ENCODE peak calls at places on chromosomes 5 and 9, in six cellular contexts. V is heart right ventricle, O is BJ, B is fibroblast of the aortic adventitia, U is right atrium auricular region, Y is transverse colon. R is an unnamed sample.

GRCh38 chr5:51389582-51390463 is 6.6 kb downstream of the ISL1 start:
- DNase-seq in V (no peak), B (no peak), Y (no peak), U (no peak), O (no peak), R (no peak)

GRCh38 chr9:87685871-87686519 is 39.9 kb upstream of the CTSL start:
- DNase-seq in V (no peak), O (no peak), B (no peak), U (peak; percentile 59), Y (peak; percentile 17), R (no peak)

GRCh38 chr9:111399772-111400563 is 69.9 kb upstream of the OR2K2 start:
- DNase-seq in O (no peak), V (no peak), Y (peak; percentile 22), U (no peak), B (peak; percentile 37), R (peak; percentile 61)

GRCh38 chr5:30279237-30279636 is 914.2 kb upstream of the CDH6 start:
- DNase-seq in V (no peak), O (no peak), B (peak; percentile 2), U (no peak), Y (no peak), R (peak; percentile 6)

GRCh38 chr9:130715270-130716077 is 21.9 kb downstream of the EXOSC2 start:
- DNase-seq in Y (no peak), B (peak; percentile 36), O (no peak), U (no peak), V (no peak), R (peak; percentile 62)

GRCh38 chr9:12776775-12777055 is 1.9 kb downstream of the LURAP1L start:
- DNase-seq in O (no peak), V (no peak), U (no peak), Y (no peak), B (peak; percentile 68), R (peak; percentile 63)

GRCh38 chr9:70228098-70228497 is 30.7 kb upstream of the SMC5 start:
- DNase-seq in Y (no peak), U (no peak), B (no peak), V (no peak), O (no peak), R (no peak)

GRCh38 chr5:15168397-15168796 is 296.8 kb upstream of the ANKH start:
- DNase-seq in U (no peak), V (no peak), B (no peak), O (no peak), Y (no peak), R (no peak)

GRCh38 chr9:4640027-4640426 is 22.1 kb upstream of the PLPP6 start:
- DNase-seq in Y (peak; percentile 14), V (no peak), B (peak; percentile 45), U (no peak), O (no peak), R (peak; percentile 51)

GRCh38 chr9:27954858-27955257 is 381.6 kb upstream of the C9orf72 start:
- DNase-seq in Y (no peak), B (no peak), V (no peak), U (no peak), O (no peak), R (no peak)

GRCh38 chr5:15023846-15024245 is 152.3 kb upstream of the ANKH start:
- DNase-seq in B (no peak), U (no peak), V (no peak), Y (no peak), O (no peak), R (no peak)

GRCh38 chr5:16807475-16807874 is 128.6 kb downstream of the MYO10 start:
- DNase-seq in V (no peak), O (no peak), U (no peak), Y (no peak), B (peak; percentile 68), R (no peak)

GRCh38 chr5:173537228-173537627 is 79.2 kb downstream of the BOD1 start:
- DNase-seq in B (no peak), Y (no peak), O (no peak), V (no peak), U (no peak), R (no peak)

GRCh38 chr5:65630981-65631380 is 6.2 kb downstream of the SHLD3 start:
- DNase-seq in B (no peak), U (no peak), O (no peak), V (no peak), Y (no peak), R (no peak)

GRCh38 chr5:179348011-179348530 is 2.8 kb upstream of the ADAMTS2 start:
- DNase-seq in V (no peak), U (no peak), Y (no peak), B (no peak), O (no peak), R (no peak)

GRCh38 chr5:158267228-158267627 is 408.3 kb upstream of the CLINT1 start:
- DNase-seq in O (no peak), Y (no peak), U (no peak), B (no peak), V (no peak), R (no peak)

GRCh38 chr9:99822596-99823391 is 1.1 kb downstream of the NR4A3 start:
- DNase-seq in Y (peak; percentile 35), O (no peak), V (peak; percentile 23), B (peak; percentile 63), U (no peak), R (peak; percentile 69)

GRCh38 chr5:122507045-122507444 is 195.0 kb downstream of the SNCAIP start:
- DNase-seq in B (no peak), Y (no peak), V (no peak), O (no peak), U (no peak), R (no peak)

GRCh38 chr9:13274901-13275641 is 4.4 kb downstream of the MPDZ start:
- DNase-seq in V (no peak), O (no peak), Y (no peak), U (no peak), B (peak; percentile 86), R (peak; percentile 86)

GRCh38 chr5:103037673-103038455 is 82.1 kb downstream of the GIN1 start:
- DNase-seq in Y (no peak), B (no peak), O (no peak), U (no peak), V (no peak), R (no peak)

GRCh38 chr5:114101153-114101552 is 260.7 kb upstream of the KCNN2 start:
- DNase-seq in U (no peak), B (peak; percentile 33), O (no peak), V (no peak), Y (no peak), R (peak; percentile 73)

GRCh38 chr9:134622896-134623407 is 18.7 kb upstream of the COL5A1 start:
- DNase-seq in U (no peak), Y (no peak), O (no peak), V (no peak), B (no peak), R (no peak)

GRCh38 chr5:87074934-87075541 is 192.6 kb upstream of the RASA1 start:
- DNase-seq in V (no peak), U (no peak), O (no peak), Y (peak; percentile 40), B (no peak), R (no peak)

GRCh38 chr9:27564031-27564430 is 9.2 kb downstream of the C9orf72 start:
- DNase-seq in O (no peak), B (no peak), U (no peak), V (no peak), Y (no peak), R (no peak)

GRCh38 chr9:98429613-98430012 is 174.2 kb upstream of the TBC1D2 start:
- DNase-seq in Y (no peak), B (peak; percentile 81), U (no peak), V (no peak), O (peak; percentile 18), R (peak; percentile 83)

GRCh38 chr9:78892182-78892581 is 595.3 kb downstream of the PSAT1 start:
- DNase-seq in V (no peak), U (no peak), O (no peak), Y (no peak), B (no peak), R (no peak)
- TF ChIP-seq CTCF in V (no peak), U (no peak), O (no peak), Y (no peak), B (no peak), R (no peak)

DNA sequence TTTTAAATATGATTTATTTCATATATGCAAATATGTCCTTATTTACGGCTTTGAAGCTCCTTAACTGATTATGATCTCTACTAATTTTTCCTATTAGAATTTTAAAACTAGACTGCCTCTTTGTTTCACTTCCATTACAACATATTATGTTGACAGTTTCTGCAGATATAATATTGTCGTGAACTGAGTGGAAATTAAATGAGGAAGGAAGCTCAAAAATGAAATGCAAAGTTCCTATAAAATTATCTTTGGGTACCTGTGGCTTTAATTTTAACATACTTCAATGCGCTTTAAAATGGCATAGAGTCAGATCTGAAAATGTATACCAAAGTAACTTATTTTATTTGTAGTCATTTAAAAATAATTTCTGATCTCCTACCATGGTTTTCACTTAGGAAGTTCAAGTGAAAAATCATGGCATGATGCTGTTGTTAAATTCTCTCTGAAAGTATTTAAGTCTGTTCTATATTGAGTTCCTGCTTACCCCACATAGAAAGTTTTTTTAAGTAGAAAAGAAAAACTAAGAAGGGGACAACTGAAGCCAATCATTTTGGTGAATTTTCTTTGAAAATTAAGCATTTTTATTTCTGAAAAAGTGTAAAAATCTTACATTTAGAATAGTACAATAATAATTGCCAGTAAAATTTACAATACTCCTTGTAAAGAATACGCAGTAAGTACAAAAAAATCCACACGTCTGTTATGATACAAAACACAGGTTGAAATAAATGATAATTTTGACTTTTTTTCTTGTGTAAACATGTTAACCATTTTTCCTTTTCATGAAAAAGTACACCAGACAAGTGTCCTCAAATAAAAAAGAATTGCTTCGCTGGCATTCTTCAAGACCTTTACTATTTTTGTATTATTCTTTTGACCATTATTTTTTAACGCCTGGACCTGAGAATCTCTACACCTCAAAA is 2.6 kb downstream of the FOXD1 start:
- DNase-seq in V (no peak), Y (no peak), O (no peak), B (peak; percentile 39), U (no peak), R (no peak)
- H3K4me3 ChIP-seq in V (no peak overlapping the region), Y (no peak overlapping the region), O (peak overlapping the region; percentile 80), B (peak overlapping the region; percentile 78), U (peak overlapping the region; percentile 9), R (peak overlapping the region; percentile 56)

GRCh38 chr5:159975462-159976019 is 33.4 kb upstream of the TTC1 start:
- DNase-seq in B (peak; percentile 92), O (peak; percentile 89), U (no peak), V (no peak), Y (no peak), R (peak; percentile 93)
- TF ChIP-seq CTCF in B (peak; percentile 69), O (peak; percentile 78), U (no peak), V (peak; percentile 37), Y (no peak), R (peak; percentile 60)

DNA sequence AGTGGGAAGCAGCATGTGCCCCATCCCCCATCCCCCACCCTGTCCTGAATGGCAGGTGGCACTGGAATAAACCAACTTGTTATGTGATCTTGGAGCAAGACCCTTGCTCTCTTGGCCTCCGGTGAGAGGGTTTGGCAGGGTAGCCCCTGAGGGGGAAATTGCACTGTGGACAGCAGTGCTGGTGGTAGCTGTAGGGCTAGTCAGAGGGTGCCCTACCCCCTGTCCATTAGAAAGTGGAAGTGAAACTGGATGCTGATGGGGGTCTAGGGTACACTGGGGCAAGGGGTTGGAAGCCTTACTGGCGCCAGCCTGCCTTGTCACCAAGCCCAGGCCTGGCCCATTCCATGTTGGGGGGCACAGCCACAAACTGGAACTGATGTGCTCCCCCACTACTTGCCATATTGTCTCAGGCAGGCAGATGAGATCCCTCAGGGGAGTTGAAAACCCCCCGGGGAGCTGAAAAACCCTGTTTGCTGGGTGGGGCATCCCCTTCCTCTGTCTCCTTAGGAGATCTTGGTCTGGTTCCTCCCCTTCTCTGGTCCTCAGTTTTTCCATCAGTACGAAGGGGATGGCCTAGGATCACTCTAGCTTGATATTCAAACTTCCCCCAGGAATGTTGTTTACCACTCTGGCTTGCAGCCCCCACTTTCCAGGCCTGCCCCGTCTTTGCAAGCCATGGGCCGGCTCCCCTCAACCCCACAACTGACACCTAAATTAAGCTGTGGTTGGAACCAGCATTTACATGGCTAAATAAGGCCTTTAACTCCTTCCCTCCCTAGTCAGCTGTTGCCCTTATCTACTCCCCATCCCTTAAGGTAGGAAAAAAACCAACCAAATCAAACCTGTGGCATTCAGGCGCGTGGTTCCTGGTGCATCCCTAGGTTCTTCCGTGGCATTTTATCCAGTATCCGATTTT is 14.4 kb upstream of the SYNPO start:
- DNase-seq in V (no peak), U (no peak), B (no peak), Y (no peak), O (no peak), R (no peak)
- H3K4me3 ChIP-seq in V (peak overlapping the region; percentile 89), U (peak overlapping the region; percentile 90), B (peak overlapping the region; percentile 71), Y (peak overlapping the region; percentile 89), O (peak overlapping the region; percentile 74), R (peak overlapping the region; percentile 68)

R was measured in cardiac fibroblast.